ENCODE peak calls at places on chromosomes 16 and 17, in ten cellular contexts. D is right atrium auricular region, V is pancreas, X is brain microvascular endothelial cell, Q is fibroblast of the aortic adventitia, E is uterus, W is lower lobe of right lung, Y is heart right ventricle, R is IMR-90, F is dorsolateral prefrontal cortex. J is an unnamed sample.

GRCh38 chr16:79600636-79601091 is at the start of gene MAF:
- DNase-seq in W (peak; percentile 95), R (peak; percentile 24), D (peak; percentile 96), Y (peak; percentile 85), V (peak; percentile 84), Q (peak; percentile 42), F (peak; percentile 95), E (peak; percentile 95), X (peak; percentile 97), J (peak; percentile 91)

GRCh38 chr17:51493206-51493605 is 232.9 kb downstream of the UTP18 start:
- DNase-seq in Q (no peak), X (no peak), W (no peak), E (no peak), D (no peak), F (no peak), V (no peak), R (no peak), Y (no peak), J (no peak)

GRCh38 chr17:71869833-71870545 is 250.8 kb upstream of the SOX9 start:
- DNase-seq in V (no peak), F (no peak), Q (no peak), D (no peak), R (no peak), E (no peak), X (no peak), Y (no peak), W (no peak), J (no peak)

GRCh38 chr17:2253768-2254406 is 49.7 kb downstream of the SMG6 start:
- DNase-seq in V (no peak), Q (no peak), F (no peak), R (no peak), E (no peak), D (no peak), W (no peak), Y (no peak), X (no peak), J (no peak)

GRCh38 chr17:44587339-44587738 is 30.1 kb downstream of the FZD2 start:
- DNase-seq in W (peak; percentile 57), D (peak; percentile 88), V (no peak), F (no peak), Q (peak; percentile 96), E (peak; percentile 34), R (peak; percentile 91), X (peak; percentile 96), Y (peak; percentile 33), J (peak; percentile 87)

GRCh38 chr17:57284984-57285646 is 28.8 kb downstream of the MSI2 start:
- DNase-seq in D (no peak), W (no peak), Q (no peak), R (no peak), X (no peak), E (no peak), V (no peak), Y (no peak), F (peak; percentile 42), J (no peak)

GRCh38 chr17:77498056-77498785 is 357.5 kb downstream of the SEC14L1 start:
- DNase-seq in D (no peak), V (peak; percentile 34), F (no peak), X (no peak), R (no peak), Y (no peak), W (no peak), Q (no peak), E (peak; percentile 12), J (no peak)

GRCh38 chr16:11632455-11632921 is 35.8 kb upstream of the SNN start:
- DNase-seq in V (no peak), Y (peak; percentile 47), E (peak; percentile 71), R (peak; percentile 93), W (peak; percentile 75), X (peak; percentile 52), F (no peak), Q (peak; percentile 88), D (peak; percentile 75), J (peak; percentile 95)

GRCh38 chr16:13873835-13874438 is 46.0 kb upstream of the ERCC4 start:
- DNase-seq in Y (no peak), X (no peak), R (peak; percentile 2), F (no peak), D (no peak), V (no peak), W (no peak), Q (peak; percentile 9), E (no peak), J (no peak)

DNA sequence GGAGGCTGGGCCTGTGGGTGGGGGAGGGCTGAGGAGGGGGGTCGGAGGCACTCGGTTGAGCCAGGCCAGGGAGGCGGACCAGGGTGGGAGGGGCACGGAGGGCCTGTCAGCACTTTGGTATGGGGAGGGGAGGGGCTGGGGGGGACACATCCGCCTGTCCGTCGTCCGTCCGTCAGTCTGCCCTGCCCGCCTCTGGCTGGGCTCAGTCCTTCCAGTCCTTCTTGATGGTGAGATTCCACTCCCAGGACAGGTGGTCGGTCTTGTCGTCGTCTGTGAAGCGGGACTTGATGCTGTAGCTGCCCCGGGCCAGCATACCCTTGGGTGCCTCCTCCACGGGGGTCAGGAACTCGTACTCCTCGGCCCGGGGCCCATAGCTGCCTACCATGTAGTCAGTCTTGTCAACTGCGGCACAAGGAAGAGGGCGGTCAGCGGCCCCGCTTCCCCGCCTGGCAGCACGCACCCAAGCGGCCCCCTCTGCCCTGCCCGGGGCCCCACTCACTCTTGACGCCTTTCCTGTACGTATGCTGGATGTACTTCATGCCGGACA is 2.4 kb downstream of the ARHGDIA start:
- DNase-seq in W (no peak), Q (peak; percentile 80), E (peak; percentile 83), X (peak; percentile 79), R (peak; percentile 88), V (no peak), F (no peak), Y (no peak), D (no peak), J (peak; percentile 89)
- H3K4me3 ChIP-seq in W (peak overlapping the region; percentile 72), Q (peak overlapping the region; percentile 83), E (no peak overlapping the region), X (peak overlapping the region; percentile 83), R (no peak overlapping the region), V (peak overlapping the region; percentile 82), F (peak overlapping the region; percentile 98), Y (peak overlapping the region; percentile 94), D (no peak overlapping the region), J (peak overlapping the region; percentile 29)

DNA sequence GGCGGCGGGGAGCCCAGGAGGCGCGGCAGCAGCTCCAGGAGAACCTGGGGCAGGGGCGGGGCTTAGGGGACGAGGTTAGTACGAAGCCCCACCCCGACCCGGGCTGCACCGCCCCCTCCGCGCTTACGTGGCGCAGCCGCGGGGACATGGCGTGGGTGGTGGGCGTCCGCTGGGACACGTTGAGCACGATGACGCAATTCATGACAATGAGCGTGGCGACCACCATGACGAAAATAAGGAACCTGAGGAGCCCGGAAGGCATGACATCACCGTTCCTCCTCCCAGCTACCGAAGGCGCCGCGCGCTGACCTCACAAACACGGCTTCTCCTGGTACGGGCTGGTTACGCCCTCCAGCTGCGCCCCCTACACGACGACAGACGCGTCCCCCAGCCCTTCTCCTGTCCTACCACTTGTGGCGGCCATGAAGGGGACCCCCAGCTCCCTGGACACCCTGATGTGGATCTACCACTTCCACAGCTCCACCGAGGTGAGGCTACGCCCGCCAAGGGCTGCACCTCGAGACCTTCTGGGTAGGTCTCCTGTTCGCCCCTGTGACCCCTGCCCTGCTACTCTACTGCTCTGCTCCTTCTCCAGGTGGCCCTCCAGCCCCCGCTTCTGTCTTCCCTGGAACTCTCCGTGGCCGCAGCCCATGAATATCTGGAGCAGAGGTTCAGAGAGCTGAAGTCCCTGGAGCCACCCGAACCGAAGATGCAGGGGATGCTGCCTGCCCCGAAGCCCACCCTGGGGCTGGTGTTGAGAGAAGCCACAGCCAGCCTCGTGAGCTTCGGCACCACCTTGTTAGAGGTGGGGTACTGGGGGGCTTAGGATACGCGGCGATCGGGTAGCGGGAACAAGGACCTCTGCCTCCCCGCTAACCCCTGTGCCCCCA is at the start of gene C17orf107:
- DNase-seq in E (peak; percentile 79), Y (peak; percentile 78), D (peak; percentile 88), X (peak; percentile 58), W (peak; percentile 94), R (peak; percentile 79), V (peak; percentile 91), F (peak; percentile 78), Q (peak; percentile 68), J (peak; percentile 83)
- TF ChIP-seq CTCF in E (no peak), Y (no peak), D (no peak), X (peak; percentile 2), W (no peak), R (no peak), V (no peak), F (no peak), Q (no peak), J (no peak)

GRCh38 chr17:58345500-58345899 is 6.5 kb downstream of the SUPT4H1 start:
- DNase-seq in R (no peak), Q (no peak), X (no peak), W (no peak), E (no peak), V (no peak), F (no peak), D (no peak), Y (no peak), J (no peak)
- H3K4me3 ChIP-seq in R (no peak overlapping the region), Q (no peak overlapping the region), X (no peak overlapping the region), W (no peak overlapping the region), E (no peak overlapping the region), V (no peak overlapping the region), F (no peak overlapping the region), D (no peak overlapping the region), Y (no peak overlapping the region), J (no peak overlapping the region)

GRCh38 chr16:73714976-73715375 is 581.6 kb upstream of the PSMD7 start:
- DNase-seq in W (no peak), X (no peak), V (no peak), Y (no peak), R (no peak), E (no peak), F (no peak), D (no peak), Q (no peak), J (no peak)

GRCh38 chr16:73713817-73714495 is 582.7 kb upstream of the PSMD7 start:
- DNase-seq in X (peak; percentile 26), Q (no peak), R (peak; percentile 4), Y (peak; percentile 15), D (no peak), E (no peak), F (peak; percentile 52), W (no peak), V (no peak), J (no peak)

GRCh38 chr16:73710526-73710925 is 586.1 kb upstream of the PSMD7 start:
- DNase-seq in Q (no peak), X (no peak), W (no peak), E (no peak), V (no peak), R (no peak), Y (no peak), D (no peak), F (no peak), J (no peak)

GRCh38 chr16:73713301-73713700 is 583.3 kb upstream of the PSMD7 start:
- DNase-seq in D (no peak), X (no peak), E (no peak), W (no peak), V (no peak), F (peak; percentile 89), R (no peak), Q (no peak), Y (no peak), J (no peak)

DNA sequence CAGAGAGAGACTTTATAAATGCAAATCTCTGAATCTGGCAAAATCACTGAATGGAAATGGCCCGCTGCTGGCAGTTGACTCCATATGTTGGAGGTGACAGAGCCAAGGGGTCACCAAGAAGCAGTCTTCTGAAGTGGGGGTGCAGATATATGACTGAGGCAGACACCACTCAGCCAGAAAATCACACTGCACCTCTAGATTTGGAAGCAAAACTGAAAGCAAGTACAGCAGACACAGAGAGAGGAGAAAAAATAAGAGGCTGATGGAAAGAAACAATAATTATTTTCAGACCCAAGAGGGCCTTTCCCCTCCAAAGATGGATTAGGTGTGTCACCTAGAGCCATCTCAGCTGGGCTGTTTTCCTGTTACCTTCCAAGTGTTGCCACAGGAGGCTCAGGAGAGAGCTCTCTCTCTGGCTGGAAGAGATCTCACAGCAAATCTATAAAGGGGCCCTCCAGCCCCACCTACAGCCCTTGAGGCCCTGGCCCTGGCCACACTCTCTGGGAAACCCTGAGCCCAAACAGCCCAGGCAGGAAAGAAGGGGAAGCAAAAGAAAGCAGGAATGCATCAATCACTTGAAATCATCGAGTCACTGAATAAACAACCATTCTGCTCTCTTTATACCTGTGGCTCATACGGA is 585.1 kb upstream of the PSMD7 start:
- DNase-seq in X (no peak), W (no peak), E (no peak), Q (no peak), R (no peak), V (no peak), F (no peak), Y (no peak), D (no peak), J (no peak)
- TF ChIP-seq CTCF in X (no peak), W (no peak), E (no peak), Q (no peak), R (no peak), V (no peak), F (no peak), Y (no peak), D (no peak), J (no peak)

J was measured in foreskin fibroblast.